ENCODE peak calls at places on chromosomes 2 and 18, in eight cellular contexts. One of them, this sample, is unnamed.

GRCh38 chr2:223459328-223459939 is 142.7 kb downstream of the SCG2 start:
- DNase-seq in effector CD8-positive, alpha-beta T cell: no peak
- DNase-seq in A549: peak
- DNase-seq in C1 segment of cervical spinal cord: no peak
- DNase-seq in left colon: no peak
- DNase-seq in KBM-7: peak
- DNase-seq in HuH-7.5: no peak
- DNase-seq in CMK: no peak
- DNase-seq in this sample: no peak

GRCh38 chr2:12155308-12156061 is 409.1 kb downstream of the LPIN1 start:
- DNase-seq in left colon: no peak
- DNase-seq in KBM-7: no peak
- DNase-seq in A549: no peak
- DNase-seq in HuH-7.5: no peak
- DNase-seq in CMK: no peak
- DNase-seq in C1 segment of cervical spinal cord: no peak
- DNase-seq in effector CD8-positive, alpha-beta T cell: no peak
- DNase-seq in this sample: no peak

GRCh38 chr18:2522112-2522511 is 49.2 kb downstream of the METTL4 start:
- DNase-seq in KBM-7: no peak
- DNase-seq in left colon: no peak
- DNase-seq in effector CD8-positive, alpha-beta T cell: no peak
- DNase-seq in C1 segment of cervical spinal cord: no peak
- DNase-seq in A549: no peak
- DNase-seq in CMK: no peak
- DNase-seq in HuH-7.5: no peak
- DNase-seq in this sample: no peak

GRCh38 chr2:43175187-43175490 is 51.3 kb downstream of the ZFP36L2 start:
- DNase-seq in left colon: no peak
- DNase-seq in C1 segment of cervical spinal cord: no peak
- DNase-seq in effector CD8-positive, alpha-beta T cell: no peak
- DNase-seq in KBM-7: no peak
- DNase-seq in CMK: no peak
- DNase-seq in A549: no peak
- DNase-seq in HuH-7.5: no peak
- DNase-seq in this sample: no peak

GRCh38 chr18:74790451-74790850 is 192.8 kb downstream of the ZNF407 start:
- DNase-seq in A549: no peak
- DNase-seq in HuH-7.5: no peak
- DNase-seq in left colon: no peak
- DNase-seq in KBM-7: no peak
- DNase-seq in CMK: no peak
- DNase-seq in effector CD8-positive, alpha-beta T cell: no peak
- DNase-seq in C1 segment of cervical spinal cord: no peak
- DNase-seq in this sample: no peak

GRCh38 chr2:69216535-69217332 is 170.3 kb downstream of the GFPT1 start:
- DNase-seq in KBM-7: no peak
- DNase-seq in effector CD8-positive, alpha-beta T cell: no peak
- DNase-seq in C1 segment of cervical spinal cord: no peak
- DNase-seq in CMK: no peak
- DNase-seq in HuH-7.5: no peak
- DNase-seq in left colon: no peak
- DNase-seq in A549: no peak
- DNase-seq in this sample: no peak

GRCh38 chr2:155404433-155405002 is 706.0 kb downstream of the KCNJ3 start:
- DNase-seq in KBM-7: no peak
- DNase-seq in A549: no peak
- DNase-seq in C1 segment of cervical spinal cord: no peak
- DNase-seq in CMK: no peak
- DNase-seq in effector CD8-positive, alpha-beta T cell: no peak
- DNase-seq in left colon: no peak
- DNase-seq in HuH-7.5: no peak
- DNase-seq in this sample: no peak

GRCh38 chr18:57881818-57882413 is 78.8 kb upstream of the ATP8B1 start:
- DNase-seq in KBM-7: peak
- DNase-seq in C1 segment of cervical spinal cord: peak
- DNase-seq in left colon: peak
- DNase-seq in effector CD8-positive, alpha-beta T cell: peak
- DNase-seq in HuH-7.5: peak
- DNase-seq in CMK: peak
- DNase-seq in A549: peak
- DNase-seq in this sample: peak

GRCh38 chr2:239601201-239601851 is 200.5 kb upstream of the HDAC4 start:
- DNase-seq in effector CD8-positive, alpha-beta T cell: no peak
- DNase-seq in left colon: no peak
- DNase-seq in C1 segment of cervical spinal cord: no peak
- DNase-seq in KBM-7: no peak
- DNase-seq in HuH-7.5: no peak
- DNase-seq in A549: no peak
- DNase-seq in CMK: no peak
- DNase-seq in this sample: peak

GRCh38 chr2:241534701-241535375 is 23.7 kb upstream of the BOK start:
- DNase-seq in CMK: no peak
- DNase-seq in HuH-7.5: peak
- DNase-seq in KBM-7: no peak
- DNase-seq in left colon: no peak
- DNase-seq in A549: no peak
- DNase-seq in effector CD8-positive, alpha-beta T cell: no peak
- DNase-seq in C1 segment of cervical spinal cord: no peak
- DNase-seq in this sample: no peak

GRCh38 chr2:3169106-3169870 is 208.3 kb downstream of the EIPR1 start:
- DNase-seq in A549: no peak
- DNase-seq in effector CD8-positive, alpha-beta T cell: no peak
- DNase-seq in KBM-7: no peak
- DNase-seq in C1 segment of cervical spinal cord: no peak
- DNase-seq in CMK: no peak
- DNase-seq in left colon: no peak
- DNase-seq in HuH-7.5: no peak
- DNase-seq in this sample: peak

GRCh38 chr2:175012516-175012915 is 7.3 kb upstream of the CHN1 start:
- DNase-seq in A549: no peak
- DNase-seq in CMK: no peak
- DNase-seq in HuH-7.5: no peak
- DNase-seq in left colon: no peak
- DNase-seq in C1 segment of cervical spinal cord: no peak
- DNase-seq in effector CD8-positive, alpha-beta T cell: no peak
- DNase-seq in KBM-7: no peak
- DNase-seq in this sample: no peak

GRCh38 chr18:64474751-64475150 is 325.9 kb upstream of the LINC00305 start:
- DNase-seq in effector CD8-positive, alpha-beta T cell: no peak
- DNase-seq in HuH-7.5: no peak
- DNase-seq in C1 segment of cervical spinal cord: no peak
- DNase-seq in CMK: no peak
- DNase-seq in KBM-7: no peak
- DNase-seq in left colon: no peak
- DNase-seq in A549: no peak
- DNase-seq in this sample: no peak

GRCh38 chr2:28869494-28870145 is 489 bp downstream of the TRMT61B start:
- DNase-seq in HuH-7.5: no peak
- DNase-seq in C1 segment of cervical spinal cord: no peak
- DNase-seq in KBM-7: no peak
- DNase-seq in effector CD8-positive, alpha-beta T cell: no peak
- DNase-seq in CMK: no peak
- DNase-seq in A549: no peak
- DNase-seq in left colon: no peak
- DNase-seq in this sample: no peak

GRCh38 chr2:59080465-59081181 is 839.5 kb upstream of the FANCL start:
- DNase-seq in effector CD8-positive, alpha-beta T cell: no peak
- DNase-seq in KBM-7: no peak
- DNase-seq in left colon: no peak
- DNase-seq in C1 segment of cervical spinal cord: no peak
- DNase-seq in CMK: no peak
- DNase-seq in A549: no peak
- DNase-seq in HuH-7.5: no peak
- DNase-seq in this sample: no peak

GRCh38 chr2:7015007-7015950 is 98.1 kb downstream of the RNF144A start:
- DNase-seq in left colon: no peak
- DNase-seq in HuH-7.5: no peak
- DNase-seq in effector CD8-positive, alpha-beta T cell: no peak
- DNase-seq in A549: no peak
- DNase-seq in C1 segment of cervical spinal cord: no peak
- DNase-seq in KBM-7: no peak
- DNase-seq in CMK: no peak
- DNase-seq in this sample: no peak

GRCh38 chr2:72920317-72921087 is 3.2 kb downstream of the EMX1 start:
- DNase-seq in C1 segment of cervical spinal cord: no peak
- DNase-seq in A549: no peak
- DNase-seq in CMK: no peak
- DNase-seq in HuH-7.5: peak
- DNase-seq in KBM-7: no peak
- DNase-seq in effector CD8-positive, alpha-beta T cell: no peak
- DNase-seq in left colon: no peak
- DNase-seq in this sample: no peak

This sample was measured in tibial artery.